ENCODE peak calls at places on chromosomes 4 and X, in ten cellular contexts. H is H9, R is cardiac muscle cell, J is A549, N is lung, D is heart left ventricle, K is ascending aorta, A is stomach, Y is upper lobe of left lung, X is breast epithelium. C is an unnamed sample.
A peak's percentile ranks its signal among the peaks of the same experiment; 100 is the strongest.

GRCh38 chrX:40130207-40130606 is 32.4 kb upstream of the BCOR start:
- DNase-seq in H (no peak), N (no peak), K (no peak), J (peak; percentile 70), A (no peak), D (no peak), Y (no peak), X (no peak), R (no peak), C (no peak)

GRCh38 chr4:142815834-142816233 is 30.3 kb downstream of the INPP4B start:
- DNase-seq in J (peak; percentile 23), H (no peak), Y (no peak), D (no peak), A (no peak), X (no peak), R (no peak), N (no peak), K (no peak), C (no peak)

GRCh38 chr4:121675715-121676114 is 21.1 kb downstream of the ANXA5 start:
- DNase-seq in J (no peak), K (no peak), Y (no peak), X (no peak), N (no peak), H (no peak), A (no peak), D (no peak), R (peak; percentile 24), C (no peak)

GRCh38 chr4:95114521-95114920 is 356.8 kb downstream of the BMPR1B start:
- DNase-seq in H (no peak), Y (no peak), K (no peak), X (no peak), R (no peak), J (no peak), N (no peak), A (no peak), D (no peak), C (no peak)

GRCh38 chrX:121236040-121236439 is 188.6 kb downstream of the GLUD2 start:
- DNase-seq in N (no peak), J (no peak), H (no peak), Y (no peak), A (no peak), D (no peak), X (no peak), R (no peak), K (no peak), C (no peak)

GRCh38 chr4:123352240-123352945 is 44.2 kb upstream of the SPRY1 start:
- DNase-seq in A (no peak), H (no peak), K (no peak), D (no peak), R (no peak), N (no peak), J (no peak), Y (no peak), X (no peak), C (no peak)

GRCh38 chr4:55127521-55127920 is 2.1 kb upstream of the KDR start:
- DNase-seq in R (no peak), K (no peak), N (no peak), X (no peak), Y (no peak), A (no peak), D (no peak), H (no peak), J (no peak), C (no peak)

GRCh38 chrX:40008841-40009461 is 88.8 kb downstream of the BCOR start:
- DNase-seq in J (no peak), K (no peak), H (peak; percentile 75), X (no peak), Y (peak; percentile 84), D (peak; percentile 58), R (peak; percentile 60), A (no peak), N (no peak), C (peak; percentile 64)

GRCh38 chr4:1192091-1192492 is 19.7 kb upstream of the SPON2 start:
- DNase-seq in X (peak; percentile 83), Y (peak; percentile 32), J (peak; percentile 46), K (peak; percentile 76), A (peak; percentile 91), D (peak; percentile 89), R (no peak), H (no peak), N (peak; percentile 79), C (peak; percentile 85)

GRCh38 chr4:176339936-176340761 is 20.4 kb downstream of the SPCS3 start:
- DNase-seq in R (no peak), D (no peak), A (no peak), Y (no peak), X (no peak), H (no peak), K (no peak), J (no peak), N (no peak), C (no peak)

GRCh38 chr4:181548873-181549541 is 694.2 kb upstream of the TENM3 start:
- DNase-seq in D (no peak), X (no peak), R (no peak), H (peak; percentile 34), K (no peak), N (no peak), Y (no peak), J (peak; percentile 9), A (no peak), C (no peak)

GRCh38 chr4:73341454-73341853 is 62.6 kb upstream of the ALB start:
- DNase-seq in D (no peak), X (no peak), K (no peak), Y (no peak), N (no peak), J (peak; percentile 67), R (peak; percentile 61), H (peak; percentile 59), A (peak; percentile 50), C (no peak)

GRCh38 chr4:174423257-174423944 is 98.9 kb downstream of the HPGD start:
- DNase-seq in N (no peak), X (no peak), A (peak; percentile 54), D (peak; percentile 18), H (no peak), R (peak; percentile 10), K (no peak), Y (no peak), J (peak; percentile 86), C (no peak)

GRCh38 chr4:96103086-96103485 is 263.2 kb downstream of the PDHA2 start:
- DNase-seq in K (no peak), Y (no peak), X (no peak), J (no peak), R (peak; percentile 48), D (no peak), N (no peak), A (no peak), H (no peak), C (no peak)

GRCh38 chr4:48445704-48446103 is 37.4 kb upstream of the SLC10A4 start:
- DNase-seq in X (no peak), K (no peak), R (peak; percentile 22), D (no peak), A (no peak), N (no peak), H (no peak), Y (no peak), J (peak; percentile 3), C (no peak)
- TF ChIP-seq CTCF in X (peak; percentile 25), K (peak; percentile 63), R (peak; percentile 43), D (peak; percentile 70), A (peak; percentile 23), N (no peak), H (peak; percentile 73), Y (no peak), J (peak; percentile 45), C (peak; percentile 70)

GRCh38 chr4:83378426-83378825 is 43.8 kb upstream of the HPSE start:
- DNase-seq in D (no peak), K (no peak), X (no peak), Y (no peak), R (no peak), A (no peak), J (peak; percentile 41), N (no peak), H (no peak), C (no peak)
- H3K9me3 ChIP-seq in D (no peaks in the 10 kb centered on the region), K (no peaks in the 10 kb centered on the region), X (peaks cover 29% of the 10 kb centered on the region), Y (no peaks in the 10 kb centered on the region), R (no peaks in the 10 kb centered on the region), A (peaks cover 12% of the 10 kb centered on the region), J (peaks cover 13% of the 10 kb centered on the region), N (peaks cover 5% of the 10 kb centered on the region), H (peaks cover 17% of the 10 kb centered on the region), C (peaks cover 18% of the 10 kb centered on the region)

GRCh38 chrX:78514852-78515251 is 144.3 kb downstream of the RTL3 start:
- DNase-seq in J (no peak), K (no peak), X (no peak), H (peak; percentile 76), A (no peak), R (peak; percentile 56), Y (no peak), D (no peak), N (no peak), C (no peak)
- TF ChIP-seq CTCF in J (no peak), K (no peak), X (no peak), H (no peak), A (no peak), R (peak; percentile 8), Y (no peak), D (peak; percentile 24), N (no peak), C (no peak)

GRCh38 chr4:48008021-48008596 is 8.4 kb downstream of the CNGA1 start:
- DNase-seq in X (no peak), A (no peak), R (peak; percentile 21), Y (no peak), J (peak; percentile 8), H (no peak), N (no peak), D (no peak), K (no peak), C (no peak)
- H3K9me3 ChIP-seq in X (peaks cover 30% of the 10 kb centered on the region), A (peaks cover 9% of the 10 kb centered on the region), R (peaks cover 4% of the 10 kb centered on the region), Y (no peaks in the 10 kb centered on the region), J (peaks cover 3% of the 10 kb centered on the region), H (peaks cover 28% of the 10 kb centered on the region), N (no peaks in the 10 kb centered on the region), D (no peaks in the 10 kb centered on the region), K (peaks cover 5% of the 10 kb centered on the region), C (peaks cover 37% of the 10 kb centered on the region)

C was measured in left ventricle myocardium inferior.